ENCODE peak calls at places on chromosomes 5 and 9, in nine cellular contexts. J, G, E, A, C, H, R, P and B are unnamed samples.

GRCh38 chr9:136223871-136224640 is 19.1 kb upstream of the LHX3 start:
- DNase-seq in J (no peak), G (no peak), E (no peak), A (no peak), C (no peak), H (no peak), R (no peak), P (no peak), B (no peak)

GRCh38 chr5:137332296-137332695 is 166.8 kb downstream of the SPOCK1 start:
- DNase-seq in J (no peak), G (no peak), E (no peak), A (no peak), C (no peak), H (no peak), R (no peak), P (no peak), B (no peak)

GRCh38 chr5:54207566-54207965 is 102.8 kb downstream of the ARL15 start:
- DNase-seq in J (no peak), G (no peak), E (no peak), A (no peak), C (no peak), H (no peak), R (no peak), P (no peak), B (no peak)

GRCh38 chr5:132963175-132964104 is at the start of gene AFF4:
- DNase-seq in J (peak), G (peak), E (peak), A (peak), C (peak), H (peak), R (peak), P (peak), B (peak)

GRCh38 chr5:75534734-75535133 is 23.0 kb downstream of the POLK start:
- DNase-seq in J (no peak), G (no peak), E (no peak), A (no peak), C (no peak), H (no peak), R (no peak), P (no peak), B (no peak)

GRCh38 chr5:67896312-67896985 is 319.1 kb upstream of the PIK3R1 start:
- DNase-seq in J (no peak), G (no peak), E (no peak), A (no peak), C (no peak), H (no peak), R (no peak), P (no peak), B (no peak)

GRCh38 chr9:109005678-109006077 is 7.6 kb downstream of the CTNNAL1 start:
- DNase-seq in J (no peak), G (no peak), E (no peak), A (no peak), C (no peak), H (no peak), R (no peak), P (no peak), B (no peak)

GRCh38 chr5:14008819-14009311 is 64.4 kb upstream of the DNAH5 start:
- DNase-seq in J (no peak), G (peak), E (no peak), A (no peak), C (no peak), H (no peak), R (no peak), P (no peak), B (no peak)

GRCh38 chr5:170338933-170339779 is 41.6 kb upstream of the LCP2 start:
- DNase-seq in J (no peak), G (no peak), E (peak), A (no peak), C (no peak), H (no peak), R (no peak), P (no peak), B (no peak)

GRCh38 chr5:80863708-80864107 is 96.5 kb upstream of the RASGRF2 start:
- DNase-seq in J (no peak), G (no peak), E (no peak), A (no peak), C (no peak), H (no peak), R (no peak), P (no peak), B (no peak)